ENCODE peak calls at places on chromosomes 5 and 9, in seven cellular contexts. T, B, N, D, O, C and M are unnamed samples.
A peak's percentile ranks its signal among the peaks of the same experiment; 100 is the strongest.

GRCh38 chr5:106755066-106755465 is 915.7 kb downstream of the EFNA5 start:
- DNase-seq in T (no peak), B (no peak), N (no peak), D (no peak), O (no peak), C (no peak), M (peak; percentile 8)

GRCh38 chr5:157059093-157059539 is at the start of gene HAVCR1:
- DNase-seq in T (no peak), B (no peak), N (no peak), D (no peak), O (peak; percentile 85), C (no peak), M (no peak)

GRCh38 chr5:115428248-115428647 is 116.3 kb downstream of the FEM1C start:
- DNase-seq in T (no peak), B (no peak), N (no peak), D (no peak), O (no peak), C (no peak), M (no peak)

GRCh38 chr5:135106610-135107009 is 72.6 kb upstream of the PITX1 start:
- DNase-seq in T (peak; percentile 96), B (no peak), N (no peak), D (no peak), O (no peak), C (no peak), M (no peak)

GRCh38 chr5:127705120-127705892 is 2.1 kb downstream of the CCDC192 start:
- DNase-seq in T (peak; percentile 47), B (no peak), N (no peak), D (peak; percentile 14), O (peak; percentile 15), C (no peak), M (no peak)

GRCh38 chr5:162323471-162323870 is 255.9 kb downstream of the GABRG2 start:
- DNase-seq in T (no peak), B (no peak), N (no peak), D (no peak), O (no peak), C (no peak), M (no peak)

GRCh38 chr5:156475831-156476551 is 149.0 kb downstream of the SGCD start:
- DNase-seq in T (peak; percentile 82), B (no peak), N (no peak), D (no peak), O (peak; percentile 31), C (no peak), M (peak; percentile 55)

GRCh38 chr9:107487521-107488399 is 1.8 kb downstream of the KLF4 start:
- DNase-seq in T (peak; percentile 70), B (peak; percentile 33), N (peak; percentile 51), D (peak; percentile 60), O (peak; percentile 33), C (no peak), M (no peak)

GRCh38 chr9:14314424-14314928 is 535 bp upstream of the NFIB start:
- DNase-seq in T (peak; percentile 96), B (peak; percentile 52), N (peak; percentile 83), D (no peak), O (peak; percentile 82), C (peak; percentile 92), M (peak; percentile 68)

GRCh38 chr5:143968071-143968878 is 156.3 kb downstream of the HMHB1 start:
- DNase-seq in T (peak; percentile 72), B (no peak), N (no peak), D (peak; percentile 68), O (peak; percentile 31), C (peak; percentile 36), M (peak; percentile 13)

GRCh38 chr5:91401175-91401574 is 18.1 kb upstream of the ARRDC3 start:
- DNase-seq in T (no peak), B (no peak), N (no peak), D (no peak), O (no peak), C (no peak), M (no peak)

GRCh38 chr5:88680253-88681132 is 202.5 kb downstream of the MEF2C start:
- DNase-seq in T (peak; percentile 52), B (no peak), N (peak; percentile 62), D (peak; percentile 80), O (peak; percentile 81), C (peak; percentile 77), M (no peak)

GRCh38 chr5:6452622-6453504 is 4.2 kb downstream of the UBE2QL1 start:
- DNase-seq in T (no peak), B (no peak), N (no peak), D (no peak), O (no peak), C (peak; percentile 92), M (no peak)

GRCh38 chr9:89690334-89690912 is 85.6 kb downstream of the GADD45G start:
- DNase-seq in T (no peak), B (no peak), N (no peak), D (peak; percentile 78), O (no peak), C (no peak), M (no peak)

GRCh38 chr9:137352511-137353222 is 50.6 kb upstream of the NRARP start:
- DNase-seq in T (no peak), B (no peak), N (no peak), D (no peak), O (no peak), C (no peak), M (no peak)

GRCh38 chr5:135481387-135481786 is 29.2 kb upstream of the TIFAB start:
- DNase-seq in T (no peak), B (no peak), N (no peak), D (no peak), O (no peak), C (no peak), M (no peak)

GRCh38 chr9:97809666-97810344 is 43.2 kb upstream of the FOXE1 start:
- DNase-seq in T (peak; percentile 53), B (no peak), N (no peak), D (no peak), O (no peak), C (no peak), M (peak; percentile 44)

GRCh38 chr9:8858250-8859161 is 1058.9 kb upstream of the DMAC1 start:
- DNase-seq in T (no peak), B (no peak), N (no peak), D (no peak), O (no peak), C (peak; percentile 67), M (no peak)

GRCh38 chr9:128192601-128193371 is 1.4 kb upstream of the CIZ1 start:
- DNase-seq in T (peak; percentile 91), B (peak; percentile 44), N (peak; percentile 83), D (peak; percentile 75), O (peak; percentile 88), C (peak; percentile 93), M (no peak)

GRCh38 chr9:137309368-137310189 is 7.5 kb upstream of the NRARP start:
- DNase-seq in T (no peak), B (no peak), N (no peak), D (no peak), O (no peak), C (no peak), M (no peak)

GRCh38 chr5:77356740-77357139 is 135.4 kb downstream of the WDR41 start:
- DNase-seq in T (peak; percentile 77), B (no peak), N (no peak), D (peak; percentile 89), O (no peak), C (no peak), M (no peak)

GRCh38 chr5:167049043-167049663 is 1242.3 kb upstream of the WWC1 start:
- DNase-seq in T (peak; percentile 65), B (no peak), N (no peak), D (peak; percentile 32), O (peak; percentile 7), C (peak; percentile 64), M (no peak)

GRCh38 chr5:91144491-91145232 is 238.5 kb downstream of the ARRDC3 start:
- DNase-seq in T (no peak), B (no peak), N (no peak), D (no peak), O (no peak), C (peak; percentile 42), M (no peak)

GRCh38 chr9:86281577-86282076 is 711 bp downstream of the ISCA1 start:
- DNase-seq in T (peak; percentile 27), B (no peak), N (no peak), D (no peak), O (peak; percentile 13), C (no peak), M (no peak)

GRCh38 chr9:35563791-35564197 is 41.3 kb upstream of the TESK1 start:
- DNase-seq in T (no peak), B (peak; percentile 42), N (peak; percentile 45), D (no peak), O (no peak), C (no peak), M (no peak)

GRCh38 chr5:7827602-7828001 is 23.3 kb downstream of the CFAP90 start:
- DNase-seq in T (no peak), B (no peak), N (no peak), D (no peak), O (no peak), C (peak; percentile 13), M (no peak)

GRCh38 chr5:3309538-3309937 is 286.1 kb upstream of the IRX1 start:
- DNase-seq in T (no peak), B (no peak), N (no peak), D (no peak), O (no peak), C (no peak), M (no peak)

GRCh38 chr5:178738513-178738912 is 8.1 kb upstream of the ZNF354A start:
- DNase-seq in T (peak; percentile 31), B (no peak), N (no peak), D (no peak), O (no peak), C (no peak), M (no peak)

GRCh38 chr9:97954550-97954989 is 16.6 kb upstream of the HEMGN start:
- DNase-seq in T (peak; percentile 64), B (no peak), N (peak; percentile 47), D (peak; percentile 76), O (peak; percentile 76), C (peak; percentile 72), M (peak; percentile 57)

GRCh38 chr5:61051267-61051666 is 106.3 kb downstream of the NDUFAF2 start:
- DNase-seq in T (peak; percentile 54), B (no peak), N (no peak), D (no peak), O (no peak), C (no peak), M (no peak)

GRCh38 chr9:124353166-124353768 is 62.0 kb downstream of the PSMB7 start:
- DNase-seq in T (no peak), B (no peak), N (no peak), D (no peak), O (no peak), C (no peak), M (no peak)

GRCh38 chr9:124022201-124023121 is 10.9 kb downstream of the LHX2 start:
- DNase-seq in T (peak; percentile 23), B (no peak), N (no peak), D (no peak), O (no peak), C (no peak), M (no peak)

GRCh38 chr5:137561572-137561971 is 62.4 kb upstream of the SPOCK1 start:
- DNase-seq in T (peak; percentile 55), B (no peak), N (no peak), D (no peak), O (no peak), C (peak; percentile 12), M (no peak)

GRCh38 chr5:16809816-16810502 is 126.1 kb downstream of the MYO10 start:
- DNase-seq in T (no peak), B (no peak), N (peak; percentile 35), D (no peak), O (no peak), C (no peak), M (no peak)

GRCh38 chr5:448061-448765 is 5.2 kb downstream of the EXOC3 start:
- DNase-seq in T (no peak), B (peak; percentile 80), N (no peak), D (no peak), O (no peak), C (peak; percentile 6), M (no peak)

GRCh38 chr5:1228121-1228520 is 2.9 kb downstream of the SLC6A18 start:
- DNase-seq in T (no peak), B (no peak), N (no peak), D (no peak), O (no peak), C (no peak), M (no peak)

GRCh38 chr5:142979636-142980035 is 209.5 kb downstream of the ARHGAP26 start:
- DNase-seq in T (peak; percentile 24), B (no peak), N (no peak), D (no peak), O (no peak), C (no peak), M (no peak)

GRCh38 chr9:115855458-115856133 is 298.0 kb upstream of the PAPPA start:
- DNase-seq in T (no peak), B (no peak), N (no peak), D (no peak), O (no peak), C (no peak), M (peak; percentile 46)